ENCODE peak calls at places on chromosomes 3 and 15, in eight cellular contexts. One of them, this sample, is unnamed.

GRCh38 chr15:57667171-57667924 is 39.2 kb upstream of the POLR2M start:
- DNase-seq in IMR-90: peak
- DNase-seq in NCI-H82: peak
- DNase-seq in T-helper 2 cell: no peak
- DNase-seq in NCI-H69: peak
- DNase-seq in amniotic epithelial cell: peak
- DNase-seq in kidney tubule cell: peak
- DNase-seq in SW480: peak
- DNase-seq in this sample: peak

GRCh38 chr15:20340931-20341661 is 200.5 kb downstream of the GOLGA6L6 start:
- DNase-seq in IMR-90: no peak
- DNase-seq in NCI-H82: no peak
- DNase-seq in T-helper 2 cell: no peak
- DNase-seq in NCI-H69: no peak
- DNase-seq in amniotic epithelial cell: no peak
- DNase-seq in kidney tubule cell: no peak
- DNase-seq in SW480: no peak
- DNase-seq in this sample: no peak

GRCh38 chr3:146421814-146422748 is 47.3 kb downstream of the PLSCR2 start:
- DNase-seq in IMR-90: peak
- DNase-seq in NCI-H82: no peak
- DNase-seq in T-helper 2 cell: no peak
- DNase-seq in NCI-H69: no peak
- DNase-seq in amniotic epithelial cell: peak
- DNase-seq in kidney tubule cell: peak
- DNase-seq in SW480: no peak
- DNase-seq in this sample: peak

GRCh38 chr3:141414800-141415462 is 46.6 kb downstream of the ZBTB38 start:
- DNase-seq in IMR-90: peak
- DNase-seq in NCI-H82: no peak
- DNase-seq in T-helper 2 cell: no peak
- DNase-seq in NCI-H69: no peak
- DNase-seq in amniotic epithelial cell: peak
- DNase-seq in kidney tubule cell: no peak
- DNase-seq in SW480: no peak
- DNase-seq in this sample: no peak

GRCh38 chr3:39108309-39108708 is 829 bp downstream of the TTC21A start:
- DNase-seq in IMR-90: no peak
- DNase-seq in NCI-H82: no peak
- DNase-seq in T-helper 2 cell: peak
- DNase-seq in NCI-H69: no peak
- DNase-seq in amniotic epithelial cell: no peak
- DNase-seq in kidney tubule cell: no peak
- DNase-seq in SW480: no peak
- DNase-seq in this sample: no peak

GRCh38 chr3:152039887-152040286 is 166.4 kb downstream of the SUCNR1 start:
- DNase-seq in IMR-90: no peak
- DNase-seq in NCI-H82: no peak
- DNase-seq in T-helper 2 cell: no peak
- DNase-seq in NCI-H69: no peak
- DNase-seq in amniotic epithelial cell: no peak
- DNase-seq in kidney tubule cell: no peak
- DNase-seq in SW480: no peak
- DNase-seq in this sample: no peak

GRCh38 chr3:41716391-41716910 is 245.5 kb downstream of the ULK4 start:
- DNase-seq in IMR-90: peak
- DNase-seq in NCI-H82: no peak
- DNase-seq in T-helper 2 cell: no peak
- DNase-seq in NCI-H69: peak
- DNase-seq in amniotic epithelial cell: peak
- DNase-seq in kidney tubule cell: peak
- DNase-seq in SW480: peak
- DNase-seq in this sample: peak

GRCh38 chr3:121924734-121925133 is 30.5 kb downstream of the SLC15A2 start:
- DNase-seq in IMR-90: no peak
- DNase-seq in NCI-H82: peak
- DNase-seq in T-helper 2 cell: no peak
- DNase-seq in NCI-H69: no peak
- DNase-seq in amniotic epithelial cell: no peak
- DNase-seq in kidney tubule cell: no peak
- DNase-seq in SW480: no peak
- DNase-seq in this sample: no peak

GRCh38 chr3:170714151-170714550 is 128.3 kb upstream of the SLC7A14 start:
- DNase-seq in IMR-90: peak
- DNase-seq in NCI-H82: no peak
- DNase-seq in T-helper 2 cell: no peak
- DNase-seq in NCI-H69: peak
- DNase-seq in amniotic epithelial cell: peak
- DNase-seq in kidney tubule cell: peak
- DNase-seq in SW480: no peak
- DNase-seq in this sample: peak

GRCh38 chr3:38984110-38984509 is 67.6 kb downstream of the SCN11A start:
- DNase-seq in IMR-90: no peak
- DNase-seq in NCI-H82: no peak
- DNase-seq in T-helper 2 cell: no peak
- DNase-seq in NCI-H69: no peak
- DNase-seq in amniotic epithelial cell: no peak
- DNase-seq in kidney tubule cell: no peak
- DNase-seq in SW480: no peak
- DNase-seq in this sample: no peak

GRCh38 chr3:179806177-179806576 is 153.3 kb downstream of the USP13 start:
- DNase-seq in IMR-90: peak
- DNase-seq in NCI-H82: no peak
- DNase-seq in T-helper 2 cell: no peak
- DNase-seq in NCI-H69: no peak
- DNase-seq in amniotic epithelial cell: peak
- DNase-seq in kidney tubule cell: no peak
- DNase-seq in SW480: no peak
- DNase-seq in this sample: peak

GRCh38 chr3:121167374-121168139 is 259.6 kb downstream of the STXBP5L start:
- DNase-seq in IMR-90: no peak
- DNase-seq in NCI-H82: no peak
- DNase-seq in T-helper 2 cell: no peak
- DNase-seq in NCI-H69: no peak
- DNase-seq in amniotic epithelial cell: no peak
- DNase-seq in kidney tubule cell: no peak
- DNase-seq in SW480: no peak
- DNase-seq in this sample: no peak

GRCh38 chr3:32401541-32402052 is 9.9 kb downstream of the CMTM7 start:
- DNase-seq in IMR-90: peak
- DNase-seq in NCI-H82: peak
- DNase-seq in T-helper 2 cell: peak
- DNase-seq in NCI-H69: peak
- DNase-seq in amniotic epithelial cell: peak
- DNase-seq in kidney tubule cell: peak
- DNase-seq in SW480: peak
- DNase-seq in this sample: peak

GRCh38 chr3:97530689-97531088 is 233.9 kb upstream of the ARL6 start:
- DNase-seq in IMR-90: no peak
- DNase-seq in NCI-H82: no peak
- DNase-seq in T-helper 2 cell: no peak
- DNase-seq in NCI-H69: no peak
- DNase-seq in amniotic epithelial cell: no peak
- DNase-seq in kidney tubule cell: no peak
- DNase-seq in SW480: no peak
- DNase-seq in this sample: no peak